ENCODE peak calls at places on chromosomes 6 and 20, in six cellular contexts. M, D, K, J, P and B are unnamed samples.

GRCh38 chr20:48845721-48846306 is 18.0 kb upstream of the PREX1 start:
- DNase-seq in P (peak), D (no peak), J (peak), M (peak), K (no peak), B (no peak)

GRCh38 chr6:48098923-48099322 is 12.1 kb downstream of the PTCHD4 start:
- DNase-seq in M (no peak), D (no peak), K (no peak), J (peak), P (no peak), B (no peak)

GRCh38 chr6:20266851-20267608 is 54.8 kb upstream of the MBOAT1 start:
- DNase-seq in M (peak), J (peak), D (no peak), P (no peak), K (no peak), B (no peak)

GRCh38 chr20:37954626-37955025 is 51.7 kb downstream of the VSTM2L start:
- DNase-seq in M (no peak), P (no peak), K (peak), D (no peak), J (no peak), B (no peak)

GRCh38 chr6:87660226-87660886 is 41.7 kb downstream of the AKIRIN2 start:
- DNase-seq in P (peak), M (peak), K (no peak), D (no peak), J (peak), B (peak)

GRCh38 chr6:137049095-137049494 is 4.3 kb upstream of the IL20RA start:
- DNase-seq in D (no peak), M (no peak), P (no peak), K (no peak), J (no peak), B (no peak)

GRCh38 chr6:11126876-11127275 is 15.4 kb upstream of the ERVFRD-1 start:
- DNase-seq in M (peak), J (peak), P (no peak), D (no peak), K (peak), B (no peak)

GRCh38 chr6:16199792-16200191 is 38.6 kb upstream of the GMPR start:
- DNase-seq in K (no peak), P (no peak), M (no peak), J (no peak), D (no peak), B (no peak)

GRCh38 chr20:48788486-48789072 is 39.2 kb downstream of the PREX1 start:
- DNase-seq in D (no peak), M (no peak), J (no peak), P (no peak), K (no peak), B (no peak)

GRCh38 chr20:3473324-3473723 is 2.5 kb downstream of the ATRN start:
- DNase-seq in D (no peak), P (no peak), K (no peak), J (no peak), M (no peak), B (no peak)

GRCh38 chr20:3470208-3470626 is 601 bp upstream of the ATRN start:
- DNase-seq in M (no peak), D (no peak), J (no peak), K (no peak), P (no peak), B (no peak)

GRCh38 chr20:3472105-3472504 is 1.3 kb downstream of the ATRN start:
- DNase-seq in D (no peak), K (no peak), P (no peak), J (no peak), M (no peak), B (no peak)

GRCh38 chr20:3471397-3472021 is 691 bp downstream of the ATRN start:
- DNase-seq in J (no peak), K (no peak), D (no peak), M (no peak), P (no peak), B (no peak)

DNA sequence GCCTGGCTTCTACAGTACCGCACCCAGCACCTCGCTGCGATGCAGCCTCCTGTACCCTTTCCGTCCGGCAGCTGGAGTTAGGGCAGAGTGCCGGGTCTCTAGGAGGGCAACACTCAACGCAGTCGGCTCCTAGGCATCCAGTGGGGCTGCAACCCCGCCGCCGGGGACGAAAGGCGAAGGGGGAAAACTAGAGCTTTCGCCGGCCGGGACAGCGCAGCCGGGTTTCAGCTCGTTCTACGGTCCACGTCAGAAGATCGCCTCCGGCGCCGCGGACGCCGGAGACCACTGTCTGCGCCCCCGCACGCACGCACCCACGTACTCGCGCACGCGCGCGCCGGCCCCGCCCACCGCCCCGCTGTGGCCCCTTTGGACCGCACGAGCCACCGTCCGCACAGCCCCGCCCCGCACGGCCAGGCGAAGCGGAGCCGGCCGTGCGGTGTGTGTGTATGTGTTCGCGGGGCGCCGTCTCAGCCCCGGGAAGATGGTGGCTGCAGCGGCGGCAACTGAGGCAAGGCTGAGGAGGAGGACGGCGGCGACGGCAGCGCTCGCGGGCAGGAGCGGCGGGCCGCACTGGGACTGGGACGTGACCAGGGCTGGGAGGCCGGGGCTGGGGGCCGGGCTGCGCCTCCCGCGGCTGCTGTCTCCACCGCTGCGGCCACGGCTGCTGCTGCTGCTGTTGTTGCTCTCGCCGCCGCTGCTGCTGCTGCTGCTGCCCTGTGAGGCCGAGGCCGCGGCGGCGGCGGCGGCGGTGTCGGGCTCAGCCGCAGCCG is at the start of gene ATRN:
- DNase-seq in D (peak), J (peak), P (peak), M (peak), K (peak), B (peak)
- TF ChIP-seq CTCF in D (no peak), J (no peak), P (no peak), M (no peak), K (peak), B (no peak)

GRCh38 chr6:156954781-156955180 is 177.6 kb downstream of the ARID1B start:
- DNase-seq in M (no peak), D (no peak), K (no peak), J (no peak), P (no peak), B (no peak)

GRCh38 chr6:156953125-156953477 is 175.9 kb downstream of the ARID1B start:
- DNase-seq in K (no peak), P (peak), J (no peak), D (no peak), M (no peak), B (no peak)

GRCh38 chr6:156954191-156954590 is 177.0 kb downstream of the ARID1B start:
- DNase-seq in P (no peak), M (peak), D (no peak), K (no peak), J (no peak), B (peak)

GRCh38 chr6:156952401-156952800 is 175.2 kb downstream of the ARID1B start:
- DNase-seq in M (no peak), P (no peak), J (no peak), K (no peak), D (no peak), B (no peak)

GRCh38 chr6:156953478-156954146 is 176.4 kb downstream of the ARID1B start:
- DNase-seq in P (peak), K (no peak), D (no peak), M (peak), J (peak), B (peak)
- TF ChIP-seq CTCF in P (peak), K (peak), D (peak), M (peak), J (peak), B (peak)

GRCh38 chr20:35710884-35711587 is 11.8 kb downstream of the ROMO1 start:
- DNase-seq in J (no peak), P (no peak), D (no peak), K (no peak), M (peak), B (no peak)

GRCh38 chr20:35711588-35712209 is 12.5 kb downstream of the ROMO1 start:
- DNase-seq in D (no peak), M (peak), P (no peak), J (no peak), K (peak), B (no peak)

GRCh38 chr20:35710039-35710438 is 10.8 kb downstream of the ROMO1 start:
- DNase-seq in P (no peak), D (no peak), K (no peak), J (no peak), M (no peak), B (no peak)

GRCh38 chr20:35709269-35709668 is 10.1 kb downstream of the ROMO1 start:
- DNase-seq in J (no peak), M (no peak), P (no peak), D (no peak), K (no peak), B (no peak)

DNA sequence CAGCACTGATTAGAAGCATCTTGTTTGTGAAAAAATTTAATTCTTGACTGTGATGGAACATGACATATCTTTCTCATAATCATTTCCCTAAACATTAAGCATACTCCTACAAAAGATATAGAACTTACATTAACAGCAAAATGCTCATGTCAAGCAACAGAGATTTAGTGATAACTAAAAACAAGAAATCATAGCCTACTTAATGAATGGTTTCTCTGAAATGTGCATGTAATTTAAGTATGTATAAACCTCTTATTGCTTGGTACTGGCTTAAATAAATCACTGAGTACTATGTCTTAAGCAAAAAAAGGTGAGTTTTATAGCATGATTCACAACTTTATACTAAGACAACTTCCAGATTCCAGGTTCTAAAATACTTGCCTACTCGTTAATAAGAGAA is 9.3 kb downstream of the ROMO1 start:
- DNase-seq in P (no peak), J (no peak), D (no peak), M (peak), K (no peak), B (no peak)
- TF ChIP-seq CTCF in P (no peak), J (no peak), D (no peak), M (no peak), K (no peak), B (no peak)

DNA sequence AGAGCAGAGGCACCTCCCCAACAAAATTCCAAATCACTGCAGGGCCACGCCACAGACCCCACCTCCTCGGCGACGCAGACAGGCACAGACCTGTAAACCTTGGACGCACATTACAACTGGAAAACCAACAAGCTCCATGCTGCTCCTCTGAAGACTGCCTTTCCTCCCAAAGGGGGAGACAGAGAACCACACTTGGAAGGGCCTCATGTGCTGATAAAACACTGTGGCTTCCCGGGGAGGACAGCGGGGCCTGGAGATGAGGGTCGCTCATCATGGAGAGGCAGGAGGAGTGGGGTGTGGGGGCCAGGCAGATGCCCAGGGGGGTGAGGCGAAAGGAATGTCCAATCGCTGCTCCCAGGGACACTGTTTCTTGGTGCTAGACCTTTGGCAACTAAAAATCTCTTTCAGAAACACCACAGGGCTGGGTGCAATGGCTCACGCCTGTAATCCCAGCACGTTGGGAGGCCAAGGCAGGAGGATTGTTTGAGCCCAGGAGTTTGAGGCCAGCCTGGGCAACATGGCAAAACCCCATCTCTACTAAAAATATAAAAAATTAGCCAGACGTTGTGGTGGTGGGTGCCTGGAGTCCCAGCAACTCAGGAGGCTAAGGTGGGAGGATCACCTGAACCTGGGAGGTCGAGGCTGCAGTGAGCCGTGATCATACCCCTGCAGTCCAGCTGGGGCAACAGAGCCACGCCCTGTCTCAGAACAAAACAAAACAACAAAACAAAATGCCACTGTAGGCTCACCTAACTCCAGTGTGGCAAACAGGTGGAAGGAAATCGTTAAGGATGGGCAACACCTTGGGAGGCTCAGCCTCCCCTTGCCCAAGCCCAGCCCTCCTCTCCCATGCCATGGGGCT is 53.8 kb downstream of the ABHD12 start:
- DNase-seq in J (peak), K (peak), M (peak), D (no peak), P (peak), B (peak)
- TF ChIP-seq CTCF in J (peak), K (peak), M (peak), D (peak), P (peak), B (peak)